ENCODE peak calls at places on chromosomes 13 and 19, in nine cellular contexts. E is IMR-90, X is K562, F is mucosa of descending colon, M is SK-N-SH, O is OCI-LY7, J is tibial nerve, V is A549, B is AG04450. G is an unnamed sample.

GRCh38 chr19:49468746-49469447 is 5.1 kb upstream of the FLT3LG start:
- DNase-seq in E (no peak), X (peak; percentile 85), F (peak; percentile 67), M (no peak), O (peak; percentile 58), J (peak; percentile 77), V (peak; percentile 82), B (no peak), G (peak; percentile 72)

GRCh38 chr19:4952945-4953344 is 16.0 kb upstream of the KDM4B start:
- DNase-seq in E (no peak), X (no peak), F (no peak), M (no peak), O (no peak), J (no peak), V (no peak), B (no peak), G (no peak)

GRCh38 chr19:13036366-13036976 is 41.2 kb downstream of the NFIX start:
- DNase-seq in E (peak; percentile 29), X (peak; percentile 54), F (peak; percentile 77), M (no peak), O (no peak), J (no peak), V (peak; percentile 42), B (no peak), G (peak; percentile 76)

GRCh38 chr13:87129602-87130300 is 541.4 kb upstream of the SLITRK5 start:
- DNase-seq in E (peak; percentile 47), X (no peak), F (no peak), M (no peak), O (no peak), J (no peak), V (no peak), B (no peak), G (peak; percentile 27)

GRCh38 chr19:39430675-39431593 is 4.8 kb downstream of the RPS16 start:
- DNase-seq in E (peak; percentile 100), X (peak; percentile 46), F (no peak), M (no peak), O (peak; percentile 34), J (no peak), V (peak; percentile 100), B (peak; percentile 85), G (peak; percentile 98)

GRCh38 chr13:104483631-104484030 is 1417.4 kb upstream of the SLC10A2 start:
- DNase-seq in E (no peak), X (no peak), F (no peak), M (no peak), O (no peak), J (no peak), V (no peak), B (no peak), G (no peak)

GRCh38 chr13:110063490-110063889 is 243.5 kb downstream of the COL4A1 start:
- DNase-seq in E (no peak), X (no peak), F (no peak), M (no peak), O (no peak), J (no peak), V (no peak), B (no peak), G (no peak)

GRCh38 chr13:81480634-81481033 is 1139.7 kb upstream of the SPRY2 start:
- DNase-seq in E (no peak), X (no peak), F (no peak), M (no peak), O (no peak), J (no peak), V (peak; percentile 1), B (no peak), G (no peak)

GRCh38 chr19:6970021-6970420 is 51.2 kb downstream of the MBD3L2B start:
- DNase-seq in E (no peak), X (no peak), F (no peak), M (no peak), O (no peak), J (no peak), V (no peak), B (no peak), G (no peak)

GRCh38 chr19:29878973-29879654 is 62.9 kb upstream of the URI1 start:
- DNase-seq in E (peak; percentile 10), X (peak; percentile 80), F (no peak), M (peak; percentile 91), O (peak; percentile 16), J (peak; percentile 8), V (peak; percentile 89), B (no peak), G (peak; percentile 65)

GRCh38 chr13:75600371-75600770 is 35.8 kb upstream of the LMO7 start:
- DNase-seq in E (no peak), X (no peak), F (no peak), M (no peak), O (no peak), J (no peak), V (no peak), B (no peak), G (no peak)

GRCh38 chr13:50626031-50626643 is 217.4 kb downstream of the DLEU7 start:
- DNase-seq in E (no peak), X (no peak), F (no peak), M (no peak), O (no peak), J (no peak), V (no peak), B (no peak), G (peak; percentile 52)

GRCh38 chr13:28137556-28137955 is 789 bp upstream of the PAN3 start:
- DNase-seq in E (no peak), X (no peak), F (no peak), M (no peak), O (no peak), J (peak; percentile 10), V (no peak), B (no peak), G (peak; percentile 28)

GRCh38 chr13:39835253-39835652 is 179.8 kb downstream of the COG6 start:
- DNase-seq in E (no peak), X (no peak), F (no peak), M (no peak), O (no peak), J (no peak), V (no peak), B (no peak), G (no peak)

GRCh38 chr13:51919531-51919930 is 57.8 kb downstream of the CCDC70 start:
- DNase-seq in E (no peak), X (no peak), F (no peak), M (no peak), O (no peak), J (no peak), V (no peak), B (no peak), G (no peak)

GRCh38 chr13:95404141-95404882 is 103.1 kb upstream of the ABCC4 start:
- DNase-seq in E (peak; percentile 73), X (peak; percentile 80), F (peak; percentile 82), M (peak; percentile 81), O (peak; percentile 63), J (peak; percentile 79), V (peak; percentile 75), B (peak; percentile 55), G (peak; percentile 81)

GRCh38 chr19:1240925-1241324 is 626 bp upstream of the ATP5F1D start:
- DNase-seq in E (no peak), X (no peak), F (no peak), M (no peak), O (no peak), J (no peak), V (no peak), B (no peak), G (no peak)
- H3K4me3 ChIP-seq in E (no peak overlapping the region), X (peak overlapping the region; percentile 100), F (no peak overlapping the region), M (peak overlapping the region; percentile 91), O (peak overlapping the region; percentile 89), J (no peak overlapping the region), V (peak overlapping the region; percentile 77), B (no peak overlapping the region), G (no peak overlapping the region)

GRCh38 chr13:111068009-111068350 is 47.1 kb upstream of the ARHGEF7 start:
- DNase-seq in E (no peak), X (no peak), F (no peak), M (no peak), O (no peak), J (no peak), V (no peak), B (no peak), G (no peak)
- TF ChIP-seq CTCF in E (no peak), X (no peak), F (no peak), M (no peak), O (peak; percentile 10), J (no peak), V (no peak), B (no peak), G (no peak)

GRCh38 chr19:15672580-15673175 is at the start of gene CYP4F12:
- DNase-seq in E (no peak), X (peak; percentile 58), F (peak; percentile 96), M (no peak), O (no peak), J (peak; percentile 86), V (peak; percentile 84), B (no peak), G (peak; percentile 43)
- H3K4me3 ChIP-seq in E (no peak within 1 kb of the TSS), X (no peak within 1 kb of the TSS), F (no peak within 1 kb of the TSS), M (no peak within 1 kb of the TSS), O (no peak within 1 kb of the TSS), J (no peak within 1 kb of the TSS), V (peak within 1 kb of the TSS; percentile 6), B (no peak within 1 kb of the TSS), G (no peak within 1 kb of the TSS)

GRCh38 chr13:107867701-107868661 is 347.4 kb downstream of the LIG4 start:
- DNase-seq in E (peak; percentile 57), X (peak; percentile 78), F (no peak), M (peak; percentile 87), O (no peak), J (no peak), V (peak; percentile 15), B (no peak), G (peak; percentile 17)
- TF ChIP-seq CTCF in E (peak; percentile 76), X (no peak), F (no peak), M (peak; percentile 83), O (no peak), J (no peak), V (peak; percentile 27), B (peak; percentile 73), G (peak; percentile 21)

DNA sequence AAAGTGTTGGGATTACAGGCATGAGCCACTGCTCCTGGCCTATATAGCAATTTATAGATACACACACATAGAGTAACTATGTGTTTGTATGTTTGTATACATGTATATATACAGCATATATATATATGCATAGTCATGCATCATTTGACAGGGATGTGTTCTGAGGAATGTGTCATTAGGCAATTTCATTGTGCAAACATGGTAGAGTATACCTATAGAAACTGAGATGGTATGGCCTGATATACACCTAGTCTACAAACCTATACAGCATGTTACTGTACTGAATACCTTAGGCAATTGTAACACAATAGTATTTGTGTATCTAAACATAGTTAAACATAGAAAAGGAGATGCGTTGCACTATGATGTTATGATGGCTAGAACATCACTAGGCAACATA is 53.0 kb upstream of the PCCA start:
- DNase-seq in E (no peak), X (no peak), F (no peak), M (no peak), O (no peak), J (no peak), V (no peak), B (no peak), G (no peak)
- H3K4me3 ChIP-seq in E (no peak overlapping the region), X (no peak overlapping the region), F (no peak overlapping the region), M (no peak overlapping the region), O (no peak overlapping the region), J (no peak overlapping the region), V (no peak overlapping the region), B (no peak overlapping the region), G (no peak overlapping the region)

G was measured in fibroblast of mammary gland.